ENCODE peak calls at places on chromosomes 16 and 17, in five cellular contexts. Y is fibroblast of the aortic adventitia, U is fibroblast of lung, L is upper lobe of right lung, S is heart right ventricle. A is an unnamed sample.

GRCh38 chr17:73800893-73801292 is 156.6 kb upstream of the SDK2 start:
- DNase-seq in Y (no peak), U (no peak), L (no peak), S (no peak), A (no peak)

GRCh38 chr16:74469946-74470478 is 48.7 kb upstream of the CLEC18B start:
- DNase-seq in Y (no peak), U (no peak), L (no peak), S (no peak), A (no peak)

GRCh38 chr17:66347661-66348604 is 45.5 kb downstream of the PRKCA start:
- DNase-seq in Y (peak), U (peak), L (no peak), S (no peak), A (peak)

GRCh38 chr16:1053700-1054368 is 18.7 kb upstream of the SSTR5 start:
- DNase-seq in Y (no peak), U (no peak), L (no peak), S (no peak), A (no peak)

GRCh38 chr17:3978421-3979275 is 14.4 kb upstream of the ATP2A3 start:
- DNase-seq in Y (no peak), U (peak), L (no peak), S (no peak), A (no peak)

GRCh38 chr17:11551442-11551841 is 46.8 kb upstream of the DNAH9 start:
- DNase-seq in Y (no peak), U (no peak), L (no peak), S (no peak), A (no peak)

GRCh38 chr17:27968206-27968732 is 74.2 kb upstream of the NLK start:
- DNase-seq in Y (no peak), U (no peak), L (no peak), S (peak), A (no peak)

GRCh38 chr16:54938351-54939346 is 8.0 kb downstream of the IRX5 start:
- DNase-seq in Y (peak), U (no peak), L (peak), S (no peak), A (peak)

GRCh38 chr17:38352245-38353083 is 820 bp downstream of the SOCS7 start:
- DNase-seq in Y (no peak), U (peak), L (peak), S (peak), A (peak)

GRCh38 chr17:62565817-62566216 is 61.7 kb upstream of the MRC2 start:
- DNase-seq in Y (peak), U (no peak), L (no peak), S (no peak), A (peak)

GRCh38 chr16:8583199-8583598 is 7.1 kb downstream of the TMEM114 start:
- DNase-seq in Y (no peak), U (peak), L (no peak), S (no peak), A (peak)

GRCh38 chr17:46057366-46057765 is 58.3 kb downstream of the STH start:
- DNase-seq in Y (peak), U (no peak), L (no peak), S (no peak), A (no peak)

GRCh38 chr17:2996938-2997670 is 66.3 kb downstream of the OR1D5 start:
- DNase-seq in Y (no peak), U (no peak), L (peak), S (no peak), A (no peak)

GRCh38 chr16:47970291-47970931 is 185.4 kb downstream of the ABCC12 start:
- DNase-seq in Y (peak), U (peak), L (no peak), S (no peak), A (peak)

GRCh38 chr17:5706835-5707234 is 122.5 kb upstream of the NLRP1 start:
- DNase-seq in Y (peak), U (peak), L (peak), S (peak), A (peak)

GRCh38 chr17:81046770-81047359 is 11.9 kb downstream of the BAIAP2 start:
- DNase-seq in Y (no peak), U (no peak), L (no peak), S (no peak), A (no peak)

GRCh38 chr16:85719605-85720318 is 31.0 kb upstream of the GINS2 start:
- DNase-seq in Y (no peak), U (no peak), L (no peak), S (no peak), A (no peak)

GRCh38 chr16:2252806-2253148 is 1.4 kb upstream of the ECI1 start:
- DNase-seq in Y (no peak), U (no peak), L (no peak), S (no peak), A (no peak)

GRCh38 chr17:9484789-9485188 is 90.8 kb downstream of the STX8 start:
- DNase-seq in Y (no peak), U (peak), L (no peak), S (no peak), A (peak)

GRCh38 chr16:9176547-9177418 is 85.3 kb downstream of the HAPSTR1 start:
- DNase-seq in Y (no peak), U (no peak), L (no peak), S (no peak), A (no peak)

GRCh38 chr16:25210758-25211157 is 6.0 kb upstream of the AQP8 start:
- DNase-seq in Y (peak), U (peak), L (no peak), S (no peak), A (peak)

GRCh38 chr17:8965394-8966168 is at the start of gene PIK3R5:
- DNase-seq in Y (no peak), U (no peak), L (peak), S (peak), A (no peak)

GRCh38 chr17:44241104-44241503 is 21.6 kb upstream of the UBTF start:
- DNase-seq in Y (no peak), U (no peak), L (no peak), S (no peak), A (no peak)

GRCh38 chr16:81376880-81377279 is 62.1 kb downstream of the GAN start:
- DNase-seq in Y (no peak), U (no peak), L (no peak), S (no peak), A (no peak)

GRCh38 chr17:61485067-61485775 is 33.0 kb downstream of the TBX4 start:
- DNase-seq in Y (no peak), U (no peak), L (no peak), S (no peak), A (no peak)

GRCh38 chr16:67280090-67281015 is 1.0 kb downstream of the PLEKHG4 start:
- DNase-seq in Y (no peak), U (no peak), L (no peak), S (no peak), A (no peak)

GRCh38 chr16:35910409-35910808 is 2451.0 kb downstream of the TP53TG3F start:
- DNase-seq in Y (no peak), U (no peak), L (no peak), S (no peak), A (no peak)

GRCh38 chr17:321386-321941 is 31.1 kb downstream of the RPH3AL start:
- DNase-seq in Y (no peak), U (no peak), L (no peak), S (no peak), A (no peak)

GRCh38 chr16:83990492-83990891 is 22.4 kb downstream of the NECAB2 start:
- DNase-seq in Y (no peak), U (no peak), L (no peak), S (no peak), A (no peak)

GRCh38 chr17:61280851-61281250 is 118.8 kb upstream of the TBX2 start:
- DNase-seq in Y (no peak), U (no peak), L (no peak), S (no peak), A (no peak)

GRCh38 chr17:48574523-48575065 is 3.6 kb downstream of the HOXB4 start:
- DNase-seq in Y (no peak), U (no peak), L (no peak), S (no peak), A (no peak)

GRCh38 chr16:78768226-78768625 is 668.8 kb downstream of the WWOX start:
- DNase-seq in Y (no peak), U (no peak), L (no peak), S (no peak), A (no peak)

GRCh38 chr17:28999216-28999615 is 6.6 kb downstream of the SEZ6 start:
- DNase-seq in Y (no peak), U (no peak), L (no peak), S (no peak), A (no peak)

GRCh38 chr17:68441064-68441770 is 16.1 kb downstream of the WIPI1 start:
- DNase-seq in Y (no peak), U (no peak), L (no peak), S (no peak), A (no peak)

GRCh38 chr17:36623281-36623680 is 21.9 kb downstream of the MRM1 start:
- DNase-seq in Y (no peak), U (no peak), L (no peak), S (no peak), A (no peak)

GRCh38 chr17:76467366-76467765 is at the start of gene AANAT:
- DNase-seq in Y (no peak), U (no peak), L (no peak), S (no peak), A (no peak)

GRCh38 chr17:17834974-17835373 is 1.8 kb downstream of the SREBF1 start:
- DNase-seq in Y (no peak), U (no peak), L (no peak), S (no peak), A (no peak)
- H3K4me3 ChIP-seq in Y (peak), U (peak), L (peak), S (peak), A (peak)

GRCh38 chr17:49969794-49970389 is 902 bp downstream of the DLX4 start:
- DNase-seq in Y (no peak), U (no peak), L (no peak), S (no peak), A (no peak)

GRCh38 chr17:49967205-49967604 is 1.8 kb upstream of the DLX4 start:
- DNase-seq in Y (no peak), U (no peak), L (no peak), S (no peak), A (no peak)

GRCh38 chr17:49969134-49969759 is at the start of gene DLX4:
- DNase-seq in Y (no peak), U (no peak), L (no peak), S (no peak), A (no peak)

GRCh38 chr17:49967621-49968379 is 1.2 kb upstream of the DLX4 start:
- DNase-seq in Y (no peak), U (no peak), L (no peak), S (no peak), A (no peak)

DNA sequence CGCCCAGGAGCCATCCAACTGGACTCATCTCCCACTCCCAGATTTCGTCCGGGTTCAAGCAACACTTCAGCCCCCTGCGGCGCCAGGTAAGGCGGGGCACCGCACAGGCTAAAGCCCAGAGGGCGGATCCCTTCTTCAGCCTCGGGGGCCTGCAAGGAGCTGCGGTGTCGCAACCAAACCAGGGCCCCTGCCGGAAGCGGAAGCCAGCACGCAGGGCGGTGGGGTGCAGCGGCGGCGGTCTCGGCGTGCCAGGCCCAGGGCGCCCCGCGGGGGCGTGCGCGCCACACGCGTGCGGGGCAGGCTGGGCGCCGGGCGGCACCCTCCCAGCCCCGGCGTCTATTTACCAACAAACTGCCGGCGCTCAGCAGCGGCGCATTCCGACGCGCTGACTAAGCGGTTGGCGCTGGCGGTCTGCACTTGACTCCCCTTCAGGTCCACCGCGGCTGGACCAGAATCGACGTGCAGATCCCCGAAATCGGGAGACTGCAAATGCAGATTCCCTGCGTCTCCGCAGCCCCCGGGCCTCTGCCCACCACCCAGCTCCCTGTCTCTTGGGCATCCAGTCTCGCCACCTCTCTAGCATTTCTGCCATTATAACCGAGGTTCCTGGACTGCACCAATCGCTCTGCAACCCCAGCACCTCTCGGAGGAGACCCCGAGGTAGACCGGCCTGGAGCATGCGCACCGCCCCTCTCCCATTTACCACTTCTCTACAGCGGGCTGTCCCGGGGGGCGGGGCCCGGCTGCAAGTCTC is 433 bp upstream of the DLX4 start:
- DNase-seq in Y (peak), U (peak), L (peak), S (peak), A (peak)
- H3K4me3 ChIP-seq in Y (peak), U (peak), L (peak), S (peak), A (peak)

GRCh38 chr16:89257757-89258465 is 40.4 kb downstream of the ZNF778 start:
- DNase-seq in Y (no peak), U (no peak), L (no peak), S (no peak), A (no peak)
- H3K4me3 ChIP-seq in Y (no peak), U (peak), L (peak), S (peak), A (peak)

GRCh38 chr16:56355786-56356275 is 69.5 kb downstream of the AMFR start:
- DNase-seq in Y (no peak), U (no peak), L (peak), S (no peak), A (no peak)
- H3K4me3 ChIP-seq in Y (no peak), U (no peak), L (no peak), S (peak), A (peak)

GRCh38 chr16:28554634-28555423 is 1.1 kb downstream of the SGF29 start:
- DNase-seq in Y (peak), U (no peak), L (no peak), S (no peak), A (no peak)
- H3K4me3 ChIP-seq in Y (peak), U (peak), L (peak), S (peak), A (peak)

GRCh38 chr16:27404163-27404823 is 2.3 kb downstream of the IL21R start:
- DNase-seq in Y (no peak), U (no peak), L (no peak), S (no peak), A (no peak)

GRCh38 chr16:27407158-27407557 is 5.2 kb downstream of the IL21R start:
- DNase-seq in Y (no peak), U (no peak), L (no peak), S (no peak), A (no peak)

GRCh38 chr16:27403601-27403992 is 1.6 kb downstream of the IL21R start:
- DNase-seq in Y (no peak), U (no peak), L (no peak), S (no peak), A (no peak)

GRCh38 chr16:27406729-27407128 is 4.8 kb downstream of the IL21R start:
- DNase-seq in Y (no peak), U (no peak), L (no peak), S (no peak), A (no peak)

GRCh38 chr16:27405546-27406451 is 3.8 kb downstream of the IL21R start:
- DNase-seq in Y (peak), U (peak), L (no peak), S (no peak), A (peak)
- H3K4me3 ChIP-seq in Y (no peak), U (no peak), L (no peak), S (no peak), A (no peak)